ENCODE peak calls at places on chromosomes 1 and 21, in five cellular contexts. V is Right ventricle myocardium superior; X is Peyer's patch; K is activated T-helper 1 cell treated with anti-CD3 and anti-CD28 coated beads, Interleukin-12 subunit alpha, Interleukin-12 subunit beta, Interleukin-2, Interleukin-4 antibody, amounts not matched to agents 30 ng/mL and 10 ng/mL and 1 ng/mL, durations not matched to agents 14 hours and 24 hours and 36 hours; Q is AG09319. R is an unnamed sample.
A peak's percentile ranks its signal among the peaks of the same experiment; 100 is the strongest.

GRCh38 chr1:22665752-22666151 is 12.7 kb downstream of the C1QB start:
- DNase-seq in V (no peak), X (peak; percentile 64), K (no peak), Q (no peak), R (no peak)

GRCh38 chr21:23876925-23877558 is 1730.2 kb downstream of the MRPL39 start:
- DNase-seq in V (no peak), X (no peak), K (no peak), Q (no peak), R (no peak)

GRCh38 chr1:72837781-72838180 is 555.4 kb upstream of the NEGR1 start:
- DNase-seq in V (no peak), X (no peak), K (no peak), Q (no peak), R (no peak)

GRCh38 chr1:206898089-206898908 is 1.1 kb downstream of the IL24 start:
- DNase-seq in V (no peak), X (no peak), K (no peak), Q (no peak), R (no peak)

GRCh38 chr1:158145173-158145719 is 35.4 kb upstream of the CD1D start:
- DNase-seq in V (peak; percentile 79), X (no peak), K (no peak), Q (peak; percentile 28), R (peak; percentile 19)

GRCh38 chr1:204280099-204280498 is 66.3 kb upstream of the GOLT1A start:
- DNase-seq in V (no peak), X (no peak), K (no peak), Q (no peak), R (no peak)

GRCh38 chr1:238677567-238677966 is 708.8 kb upstream of the CHRM3 start:
- DNase-seq in V (no peak), X (no peak), K (no peak), Q (no peak), R (no peak)

GRCh38 chr1:215517441-215517891 is 49.6 kb upstream of the KCTD3 start:
- DNase-seq in V (no peak), X (no peak), K (no peak), Q (peak; percentile 25), R (no peak)

GRCh38 chr21:15135867-15136629 is 71.2 kb upstream of the NRIP1 start:
- DNase-seq in V (no peak), X (no peak), K (no peak), Q (no peak), R (no peak)

GRCh38 chr1:65343286-65343685 is 33.9 kb downstream of the DNAJC6 start:
- DNase-seq in V (no peak), X (no peak), K (no peak), Q (peak; percentile 30), R (no peak)

GRCh38 chr1:164591858-164592257 is 32.9 kb downstream of the PBX1 start:
- DNase-seq in V (no peak), X (no peak), K (no peak), Q (no peak), R (no peak)

GRCh38 chr1:23908453-23909341 is 4.5 kb downstream of the CNR2 start:
- DNase-seq in V (peak; percentile 42), X (no peak), K (peak; percentile 12), Q (no peak), R (no peak)

GRCh38 chr1:182366596-182366995 is 25.0 kb downstream of the GLUL start:
- DNase-seq in V (no peak), X (no peak), K (no peak), Q (no peak), R (no peak)

GRCh38 chr21:46111193-46111571 is 13.3 kb downstream of the COL6A2 start:
- DNase-seq in V (no peak), X (peak; percentile 32), K (no peak), Q (no peak), R (no peak)

GRCh38 chr1:3533051-3534048 is 78.0 kb downstream of the MEGF6 start:
- DNase-seq in V (no peak), X (no peak), K (no peak), Q (no peak), R (no peak)

GRCh38 chr1:58874327-58874726 is 90.5 kb upstream of the JUN start:
- DNase-seq in V (no peak), X (no peak), K (no peak), Q (no peak), R (no peak)

GRCh38 chr1:173532237-173532636 is 55.1 kb downstream of the PRDX6 start:
- DNase-seq in V (no peak), X (no peak), K (no peak), Q (no peak), R (no peak)

GRCh38 chr1:223214272-223214807 is 71.3 kb upstream of the TLR5 start:
- DNase-seq in V (no peak), X (no peak), K (no peak), Q (no peak), R (no peak)

GRCh38 chr1:67919714-67920113 is 86.4 kb upstream of the GNG12 start:
- DNase-seq in V (no peak), X (no peak), K (no peak), Q (no peak), R (no peak)

GRCh38 chr1:67170751-67171573 is 4.7 kb downstream of the IL23R start:
- DNase-seq in V (no peak), X (no peak), K (peak; percentile 38), Q (no peak), R (no peak)

GRCh38 chr21:45105906-45106485 is 31.6 kb downstream of the ADARB1 start:
- DNase-seq in V (no peak), X (no peak), K (no peak), Q (no peak), R (no peak)

GRCh38 chr1:20729990-20730689 is 2.4 kb downstream of the SH2D5 start:
- DNase-seq in V (no peak), X (no peak), K (no peak), Q (no peak), R (no peak)

GRCh38 chr1:26706315-26706714 is 10.5 kb downstream of the ARID1A start:
- DNase-seq in V (no peak), X (no peak), K (no peak), Q (no peak), R (no peak)

GRCh38 chr1:115089443-115090340 is at the start of gene TSPAN2:
- DNase-seq in V (peak; percentile 90), X (peak; percentile 64), K (peak; percentile 21), Q (no peak), R (no peak)

GRCh38 chr1:212317916-212318315 is 32.7 kb downstream of the PPP2R5A start:
- DNase-seq in V (no peak), X (no peak), K (no peak), Q (no peak), R (no peak)

GRCh38 chr1:98975825-98976224 is 28.8 kb downstream of the PLPPR5 start:
- DNase-seq in V (no peak), X (no peak), K (no peak), Q (no peak), R (no peak)

GRCh38 chr1:214369364-214369763 is 88.4 kb downstream of the SMYD2 start:
- DNase-seq in V (no peak), X (no peak), K (no peak), Q (no peak), R (no peak)

GRCh38 chr1:229027622-229028182 is 243.2 kb upstream of the RAB4A start:
- DNase-seq in V (peak; percentile 61), X (no peak), K (peak; percentile 11), Q (no peak), R (no peak)

GRCh38 chr1:214332950-214333798 is 52.2 kb downstream of the SMYD2 start:
- DNase-seq in V (peak; percentile 61), X (peak; percentile 55), K (peak; percentile 5), Q (peak; percentile 32), R (peak; percentile 18)

GRCh38 chr1:71047635-71048607 is at the start of gene PTGER3:
- DNase-seq in V (peak; percentile 86), X (peak; percentile 81), K (peak; percentile 59), Q (no peak), R (no peak)

GRCh38 chr1:46522184-46522968 is 29.1 kb downstream of the KNCN start:
- DNase-seq in V (peak; percentile 59), X (no peak), K (no peak), Q (peak; percentile 35), R (no peak)